ENCODE peak calls at places on chromosomes 4 and X, in ten cellular contexts. One of them, this sample, is unnamed.

GRCh38 chrX:19593684-19594083 is 78.4 kb upstream of the MAP3K15 start:
- DNase-seq in iris pigment epithelial cell: peak; percentile 45
- DNase-seq in retinal pigment epithelial cell: peak; percentile 32
- DNase-seq in astrocyte of the spinal cord: peak; percentile 54
- DNase-seq in BJ: no peak
- DNase-seq in stimulated activated CD8-positive, alpha-beta memory T cell treated with anti-CD3 and anti-CD28 coated beads, Interleukin-7, amount 100 ng/mL, for 24 hours: no peak
- DNase-seq in central memory CD8-positive, alpha-beta T cell: no peak
- DNase-seq in fibroblast of gingiva: peak; percentile 41
- DNase-seq in nephron progenitor cell: no peak
- DNase-seq in endothelial cell: no peak
- DNase-seq in this sample: peak; percentile 11

GRCh38 chr4:176668324-176668723 is 124.4 kb downstream of the VEGFC start:
- DNase-seq in iris pigment epithelial cell: no peak
- DNase-seq in retinal pigment epithelial cell: no peak
- DNase-seq in astrocyte of the spinal cord: no peak
- DNase-seq in BJ: no peak
- DNase-seq in stimulated activated CD8-positive, alpha-beta memory T cell treated with anti-CD3 and anti-CD28 coated beads, Interleukin-7, amount 100 ng/mL, for 24 hours: no peak
- DNase-seq in central memory CD8-positive, alpha-beta T cell: no peak
- DNase-seq in fibroblast of gingiva: no peak
- DNase-seq in nephron progenitor cell: no peak
- DNase-seq in endothelial cell: no peak
- DNase-seq in this sample: no peak

GRCh38 chr4:182973421-182974340 is 56.5 kb upstream of the DCTD start:
- DNase-seq in iris pigment epithelial cell: peak; percentile 43
- DNase-seq in retinal pigment epithelial cell: peak; percentile 1
- DNase-seq in astrocyte of the spinal cord: peak; percentile 10
- DNase-seq in BJ: no peak
- DNase-seq in stimulated activated CD8-positive, alpha-beta memory T cell treated with anti-CD3 and anti-CD28 coated beads, Interleukin-7, amount 100 ng/mL, for 24 hours: no peak
- DNase-seq in central memory CD8-positive, alpha-beta T cell: no peak
- DNase-seq in fibroblast of gingiva: no peak
- DNase-seq in nephron progenitor cell: no peak
- DNase-seq in endothelial cell: no peak
- DNase-seq in this sample: no peak

GRCh38 chr4:104425003-104425402 is 69.7 kb downstream of the CXXC4 start:
- DNase-seq in iris pigment epithelial cell: no peak
- DNase-seq in retinal pigment epithelial cell: no peak
- DNase-seq in astrocyte of the spinal cord: no peak
- DNase-seq in BJ: no peak
- DNase-seq in stimulated activated CD8-positive, alpha-beta memory T cell treated with anti-CD3 and anti-CD28 coated beads, Interleukin-7, amount 100 ng/mL, for 24 hours: no peak
- DNase-seq in central memory CD8-positive, alpha-beta T cell: no peak
- DNase-seq in fibroblast of gingiva: no peak
- DNase-seq in nephron progenitor cell: peak; percentile 29
- DNase-seq in endothelial cell: no peak
- DNase-seq in this sample: no peak

GRCh38 chrX:47515941-47516649 is 33.1 kb upstream of the ZNF41 start:
- DNase-seq in iris pigment epithelial cell: peak; percentile 81
- DNase-seq in retinal pigment epithelial cell: no peak
- DNase-seq in astrocyte of the spinal cord: peak; percentile 62
- DNase-seq in BJ: peak; percentile 11
- DNase-seq in stimulated activated CD8-positive, alpha-beta memory T cell treated with anti-CD3 and anti-CD28 coated beads, Interleukin-7, amount 100 ng/mL, for 24 hours: no peak
- DNase-seq in central memory CD8-positive, alpha-beta T cell: no peak
- DNase-seq in fibroblast of gingiva: no peak
- DNase-seq in nephron progenitor cell: no peak
- DNase-seq in endothelial cell: no peak
- DNase-seq in this sample: no peak

GRCh38 chr4:84631573-84631972 is 48.6 kb downstream of the CDS1 start:
- DNase-seq in iris pigment epithelial cell: peak; percentile 49
- DNase-seq in retinal pigment epithelial cell: no peak
- DNase-seq in astrocyte of the spinal cord: peak; percentile 8
- DNase-seq in BJ: no peak
- DNase-seq in stimulated activated CD8-positive, alpha-beta memory T cell treated with anti-CD3 and anti-CD28 coated beads, Interleukin-7, amount 100 ng/mL, for 24 hours: no peak
- DNase-seq in central memory CD8-positive, alpha-beta T cell: no peak
- DNase-seq in fibroblast of gingiva: peak; percentile 6
- DNase-seq in nephron progenitor cell: no peak
- DNase-seq in endothelial cell: no peak
- DNase-seq in this sample: no peak

GRCh38 chrX:153703036-153703370 is 15.3 kb downstream of the SLC6A8 start:
- DNase-seq in iris pigment epithelial cell: peak; percentile 37
- DNase-seq in retinal pigment epithelial cell: no peak
- DNase-seq in astrocyte of the spinal cord: peak; percentile 54
- DNase-seq in BJ: no peak
- DNase-seq in stimulated activated CD8-positive, alpha-beta memory T cell treated with anti-CD3 and anti-CD28 coated beads, Interleukin-7, amount 100 ng/mL, for 24 hours: no peak
- DNase-seq in central memory CD8-positive, alpha-beta T cell: no peak
- DNase-seq in fibroblast of gingiva: no peak
- DNase-seq in nephron progenitor cell: no peak
- DNase-seq in endothelial cell: no peak
- DNase-seq in this sample: no peak

GRCh38 chr4:92071587-92071986 is 232.2 kb upstream of the GRID2 start:
- DNase-seq in iris pigment epithelial cell: no peak
- DNase-seq in retinal pigment epithelial cell: no peak
- DNase-seq in astrocyte of the spinal cord: no peak
- DNase-seq in BJ: no peak
- DNase-seq in stimulated activated CD8-positive, alpha-beta memory T cell treated with anti-CD3 and anti-CD28 coated beads, Interleukin-7, amount 100 ng/mL, for 24 hours: no peak
- DNase-seq in central memory CD8-positive, alpha-beta T cell: no peak
- DNase-seq in fibroblast of gingiva: no peak
- DNase-seq in nephron progenitor cell: no peak
- DNase-seq in endothelial cell: no peak
- DNase-seq in this sample: no peak

GRCh38 chrX:129876734-129877395 is 29.1 kb upstream of the UTP14A start:
- DNase-seq in iris pigment epithelial cell: peak; percentile 61
- DNase-seq in retinal pigment epithelial cell: peak; percentile 16
- DNase-seq in astrocyte of the spinal cord: peak; percentile 71
- DNase-seq in BJ: no peak
- DNase-seq in stimulated activated CD8-positive, alpha-beta memory T cell treated with anti-CD3 and anti-CD28 coated beads, Interleukin-7, amount 100 ng/mL, for 24 hours: no peak
- DNase-seq in central memory CD8-positive, alpha-beta T cell: no peak
- DNase-seq in fibroblast of gingiva: peak; percentile 12
- DNase-seq in nephron progenitor cell: no peak
- DNase-seq in endothelial cell: no peak
- DNase-seq in this sample: no peak

GRCh38 chr4:96052827-96053226 is 212.9 kb downstream of the PDHA2 start:
- DNase-seq in iris pigment epithelial cell: peak; percentile 4
- DNase-seq in retinal pigment epithelial cell: no peak
- DNase-seq in astrocyte of the spinal cord: no peak
- DNase-seq in BJ: no peak
- DNase-seq in stimulated activated CD8-positive, alpha-beta memory T cell treated with anti-CD3 and anti-CD28 coated beads, Interleukin-7, amount 100 ng/mL, for 24 hours: no peak
- DNase-seq in central memory CD8-positive, alpha-beta T cell: no peak
- DNase-seq in fibroblast of gingiva: no peak
- DNase-seq in nephron progenitor cell: no peak
- DNase-seq in endothelial cell: no peak
- DNase-seq in this sample: no peak

GRCh38 chr4:110916505-110916904 is 293.6 kb upstream of the PITX2 start:
- DNase-seq in iris pigment epithelial cell: no peak
- DNase-seq in retinal pigment epithelial cell: no peak
- DNase-seq in astrocyte of the spinal cord: no peak
- DNase-seq in BJ: no peak
- DNase-seq in stimulated activated CD8-positive, alpha-beta memory T cell treated with anti-CD3 and anti-CD28 coated beads, Interleukin-7, amount 100 ng/mL, for 24 hours: no peak
- DNase-seq in central memory CD8-positive, alpha-beta T cell: no peak
- DNase-seq in fibroblast of gingiva: no peak
- DNase-seq in nephron progenitor cell: no peak
- DNase-seq in endothelial cell: no peak
- DNase-seq in this sample: no peak

GRCh38 chr4:150209140-150209829 is 131.0 kb downstream of the DCLK2 start:
- DNase-seq in iris pigment epithelial cell: peak; percentile 78
- DNase-seq in retinal pigment epithelial cell: no peak
- DNase-seq in astrocyte of the spinal cord: peak; percentile 72
- DNase-seq in BJ: no peak
- DNase-seq in stimulated activated CD8-positive, alpha-beta memory T cell treated with anti-CD3 and anti-CD28 coated beads, Interleukin-7, amount 100 ng/mL, for 24 hours: no peak
- DNase-seq in central memory CD8-positive, alpha-beta T cell: no peak
- DNase-seq in fibroblast of gingiva: peak; percentile 61
- DNase-seq in nephron progenitor cell: peak; percentile 69
- DNase-seq in endothelial cell: peak; percentile 80
- DNase-seq in this sample: peak; percentile 35

This sample was measured in SK-N-DZ.